ENCODE peak calls at places on chromosome 15, in four cellular contexts. One of them, this sample, is unnamed.

GRCh38 chr15:66730168-66731014 is 28.4 kb downstream of the SMAD6 start:
- DNase-seq in K562: no peak
- DNase-seq in GM12892: no peak
- DNase-seq in HepG2: no peak
- DNase-seq in this sample: no peak

GRCh38 chr15:28986108-28986507 is 100.3 kb downstream of the APBA2 start:
- DNase-seq in HepG2: no peak
- DNase-seq in K562: no peak
- DNase-seq in GM12892: no peak
- DNase-seq in this sample: no peak

GRCh38 chr15:42059661-42060476 is 34.5 kb downstream of the PLA2G4D start:
- DNase-seq in K562: peak
- DNase-seq in HepG2: peak
- DNase-seq in GM12892: no peak
- DNase-seq in this sample: peak

GRCh38 chr15:39944711-39945110 is 10.8 kb downstream of the EIF2AK4 start:
- DNase-seq in HepG2: no peak
- DNase-seq in K562: no peak
- DNase-seq in GM12892: no peak
- DNase-seq in this sample: no peak

GRCh38 chr15:80403712-80404056 is 498 bp upstream of the ARNT2 start:
- DNase-seq in HepG2: no peak
- DNase-seq in GM12892: peak
- DNase-seq in K562: no peak
- DNase-seq in this sample: no peak

GRCh38 chr15:41870689-41871081 is 23.2 kb downstream of the SPTBN5 start:
- DNase-seq in HepG2: no peak
- DNase-seq in K562: no peak
- DNase-seq in GM12892: no peak
- DNase-seq in this sample: no peak

GRCh38 chr15:90087454-90088154 is 14.7 kb downstream of the IDH2 start:
- DNase-seq in HepG2: peak
- DNase-seq in K562: peak
- DNase-seq in GM12892: no peak
- DNase-seq in this sample: no peak

GRCh38 chr15:23384371-23384770 is 29.8 kb downstream of the GOLGA8S start:
- DNase-seq in GM12892: no peak
- DNase-seq in K562: no peak
- DNase-seq in HepG2: no peak
- DNase-seq in this sample: no peak

GRCh38 chr15:82943176-82943575 is 9.3 kb downstream of the HOMER2 start:
- DNase-seq in GM12892: no peak
- DNase-seq in K562: no peak
- DNase-seq in HepG2: no peak
- DNase-seq in this sample: no peak

GRCh38 chr15:23823508-23823907 is 136.4 kb upstream of the NDN start:
- DNase-seq in HepG2: peak
- DNase-seq in GM12892: no peak
- DNase-seq in K562: peak
- DNase-seq in this sample: no peak

GRCh38 chr15:62777657-62778056 is 264.9 kb upstream of the TPM1 start:
- DNase-seq in K562: no peak
- DNase-seq in HepG2: no peak
- DNase-seq in GM12892: no peak
- DNase-seq in this sample: no peak

GRCh38 chr15:29690765-29691475 is 131.3 kb downstream of the TJP1 start:
- DNase-seq in HepG2: peak
- DNase-seq in K562: no peak
- DNase-seq in GM12892: no peak
- DNase-seq in this sample: peak

GRCh38 chr15:65824031-65824743 is 32.1 kb upstream of the DENND4A start:
- DNase-seq in GM12892: no peak
- DNase-seq in K562: peak
- DNase-seq in HepG2: peak
- DNase-seq in this sample: no peak

GRCh38 chr15:98428253-98428989 is 219.9 kb upstream of the IGF1R start:
- DNase-seq in HepG2: peak
- DNase-seq in GM12892: peak
- DNase-seq in K562: peak
- DNase-seq in this sample: peak

GRCh38 chr15:62739082-62739481 is 303.5 kb upstream of the TPM1 start:
- DNase-seq in HepG2: no peak
- DNase-seq in GM12892: no peak
- DNase-seq in K562: no peak
- DNase-seq in this sample: no peak

GRCh38 chr15:43799945-43800285 is at the start of gene SERINC4:
- DNase-seq in K562: no peak
- DNase-seq in HepG2: no peak
- DNase-seq in GM12892: no peak
- DNase-seq in this sample: no peak

GRCh38 chr15:101526442-101526841 is 36.9 kb upstream of the PCSK6 start:
- DNase-seq in K562: no peak
- DNase-seq in GM12892: no peak
- DNase-seq in HepG2: no peak
- DNase-seq in this sample: no peak

GRCh38 chr15:83310521-83311456 is 26.3 kb upstream of the BNC1 start:
- DNase-seq in GM12892: no peak
- DNase-seq in HepG2: no peak
- DNase-seq in K562: no peak
- DNase-seq in this sample: no peak

GRCh38 chr15:58398053-58398452 is 33.7 kb upstream of the LIPC start:
- DNase-seq in K562: no peak
- DNase-seq in HepG2: no peak
- DNase-seq in GM12892: no peak
- DNase-seq in this sample: no peak

GRCh38 chr15:65342493-65342892 is 35.3 kb downstream of the IGDCC3 start:
- DNase-seq in HepG2: no peak
- DNase-seq in GM12892: no peak
- DNase-seq in K562: no peak
- DNase-seq in this sample: no peak

GRCh38 chr15:48717458-48717857 is 71.9 kb upstream of the FBN1 start:
- DNase-seq in HepG2: no peak
- DNase-seq in GM12892: no peak
- DNase-seq in K562: no peak
- DNase-seq in this sample: no peak

GRCh38 chr15:33313491-33313890 is 2.7 kb downstream of the RYR3 start:
- DNase-seq in K562: no peak
- DNase-seq in GM12892: no peak
- DNase-seq in HepG2: no peak
- DNase-seq in this sample: no peak

GRCh38 chr15:65829150-65829764 is 37.2 kb upstream of the DENND4A start:
- DNase-seq in GM12892: no peak
- DNase-seq in HepG2: peak
- DNase-seq in K562: peak
- DNase-seq in this sample: no peak

GRCh38 chr15:36779744-36780408 is 200.4 kb downstream of the CDIN1 start:
- DNase-seq in HepG2: no peak
- DNase-seq in GM12892: no peak
- DNase-seq in K562: no peak
- DNase-seq in this sample: no peak

GRCh38 chr15:80709542-80709941 is 14.4 kb downstream of the ABHD17C start:
- DNase-seq in K562: no peak
- DNase-seq in GM12892: no peak
- DNase-seq in HepG2: no peak
- DNase-seq in this sample: no peak

GRCh38 chr15:35514759-35515158 is 31.2 kb downstream of the DPH6 start:
- DNase-seq in HepG2: no peak
- DNase-seq in K562: no peak
- DNase-seq in GM12892: no peak
- DNase-seq in this sample: no peak

GRCh38 chr15:42155546-42156265 is 730 bp downstream of the PLA2G4F start:
- DNase-seq in HepG2: no peak
- DNase-seq in GM12892: no peak
- DNase-seq in K562: no peak
- DNase-seq in this sample: no peak

GRCh38 chr15:80456517-80457497 is 52.6 kb downstream of the ARNT2 start:
- DNase-seq in GM12892: no peak
- DNase-seq in K562: no peak
- DNase-seq in HepG2: no peak
- DNase-seq in this sample: no peak

GRCh38 chr15:55868707-55869106 is 124.7 kb downstream of the NEDD4 start:
- DNase-seq in HepG2: peak
- DNase-seq in GM12892: no peak
- DNase-seq in K562: no peak
- DNase-seq in this sample: no peak

GRCh38 chr15:67130166-67130565 is 64.8 kb downstream of the SMAD3 start:
- DNase-seq in GM12892: no peak
- DNase-seq in K562: no peak
- DNase-seq in HepG2: no peak
- DNase-seq in this sample: no peak

GRCh38 chr15:75685195-75685594 is 27.5 kb downstream of the CSPG4 start:
- DNase-seq in GM12892: no peak
- DNase-seq in HepG2: no peak
- DNase-seq in K562: no peak
- DNase-seq in this sample: no peak

GRCh38 chr15:68969298-68969697 is 39.0 kb downstream of the SPESP1 start:
- DNase-seq in K562: no peak
- DNase-seq in GM12892: no peak
- DNase-seq in HepG2: no peak
- DNase-seq in this sample: no peak

GRCh38 chr15:66936115-66936863 is 129.1 kb upstream of the SMAD3 start:
- DNase-seq in GM12892: no peak
- DNase-seq in K562: no peak
- DNase-seq in HepG2: no peak
- DNase-seq in this sample: no peak

GRCh38 chr15:68991723-68992122 is 22.8 kb upstream of the NOX5 start:
- DNase-seq in K562: peak
- DNase-seq in GM12892: no peak
- DNase-seq in HepG2: no peak
- DNase-seq in this sample: no peak

GRCh38 chr15:98906712-98907083 is 100.9 kb downstream of the PGPEP1L start:
- DNase-seq in K562: no peak
- DNase-seq in HepG2: no peak
- DNase-seq in GM12892: no peak
- DNase-seq in this sample: no peak

GRCh38 chr15:40930430-40931299 is 1.5 kb downstream of the DLL4 start:
- DNase-seq in HepG2: peak
- DNase-seq in GM12892: no peak
- DNase-seq in K562: peak
- DNase-seq in this sample: no peak

GRCh38 chr15:62769604-62770003 is 272.9 kb upstream of the TPM1 start:
- DNase-seq in GM12892: no peak
- DNase-seq in HepG2: no peak
- DNase-seq in K562: no peak
- DNase-seq in this sample: no peak

GRCh38 chr15:100082761-100083402 is 258.9 kb downstream of the ADAMTS17 start:
- DNase-seq in K562: no peak
- DNase-seq in GM12892: no peak
- DNase-seq in HepG2: no peak
- DNase-seq in this sample: no peak

GRCh38 chr15:43522247-43522646 is 4.8 kb downstream of the MAP1A start:
- DNase-seq in K562: no peak
- DNase-seq in GM12892: no peak
- DNase-seq in HepG2: no peak
- DNase-seq in this sample: no peak

GRCh38 chr15:45449878-45450277 is 71.5 kb upstream of the GATM start:
- DNase-seq in HepG2: no peak
- DNase-seq in GM12892: no peak
- DNase-seq in K562: no peak
- DNase-seq in this sample: peak
- TF ChIP-seq POLR2A in HepG2: no peak
- TF ChIP-seq POLR2A in GM12892: no peak
- TF ChIP-seq POLR2A in K562: no peak
- TF ChIP-seq POLR2A in this sample: no peak

GRCh38 chr15:70870066-70870465 is 16.1 kb upstream of the LARP6 start:
- DNase-seq in HepG2: no peak
- DNase-seq in GM12892: no peak
- DNase-seq in K562: no peak
- DNase-seq in this sample: no peak
- TF ChIP-seq POLR2AphosphoS5 in HepG2: no peak
- TF ChIP-seq POLR2AphosphoS5 in GM12892: no peak
- TF ChIP-seq POLR2AphosphoS5 in K562: no peak
- TF ChIP-seq POLR2AphosphoS5 in this sample: no peak

GRCh38 chr15:71116942-71117341 is 1.7 kb downstream of the THSD4 start:
- DNase-seq in GM12892: no peak
- DNase-seq in HepG2: no peak
- DNase-seq in K562: no peak
- DNase-seq in this sample: no peak

GRCh38 chr15:71114066-71114680 is 1.1 kb upstream of the THSD4 start:
- DNase-seq in GM12892: no peak
- DNase-seq in K562: no peak
- DNase-seq in HepG2: no peak
- DNase-seq in this sample: no peak

GRCh38 chr15:71116366-71116765 is 1.1 kb downstream of the THSD4 start:
- DNase-seq in K562: no peak
- DNase-seq in HepG2: no peak
- DNase-seq in GM12892: no peak
- DNase-seq in this sample: no peak

GRCh38 chr15:71115567-71116351 is 488 bp downstream of the THSD4 start:
- DNase-seq in GM12892: peak
- DNase-seq in HepG2: no peak
- DNase-seq in K562: no peak
- DNase-seq in this sample: peak

GRCh38 chr15:71114887-71115566 is at the start of gene THSD4:
- DNase-seq in K562: peak
- DNase-seq in HepG2: peak
- DNase-seq in GM12892: peak
- DNase-seq in this sample: peak
- TF ChIP-seq POLR2A in K562: no peak
- TF ChIP-seq POLR2A in HepG2: no peak
- TF ChIP-seq POLR2A in GM12892: no peak
- TF ChIP-seq POLR2A in this sample: no peak

GRCh38 chr15:88621789-88622604 is 857 bp downstream of the AEN start:
- DNase-seq in GM12892: no peak
- DNase-seq in HepG2: peak
- DNase-seq in K562: peak
- DNase-seq in this sample: no peak
- TF ChIP-seq POLR2AphosphoS5 in GM12892: peak
- TF ChIP-seq POLR2AphosphoS5 in HepG2: peak
- TF ChIP-seq POLR2AphosphoS5 in K562: no peak
- TF ChIP-seq POLR2AphosphoS5 in this sample: no peak

GRCh38 chr15:60478633-60479360 is at the start of gene ICE2:
- DNase-seq in GM12892: peak
- DNase-seq in HepG2: peak
- DNase-seq in K562: peak
- DNase-seq in this sample: peak
- TF ChIP-seq POLR2A in GM12892: peak
- TF ChIP-seq POLR2A in HepG2: peak
- TF ChIP-seq POLR2A in K562: peak
- TF ChIP-seq POLR2A in this sample: peak

DNA sequence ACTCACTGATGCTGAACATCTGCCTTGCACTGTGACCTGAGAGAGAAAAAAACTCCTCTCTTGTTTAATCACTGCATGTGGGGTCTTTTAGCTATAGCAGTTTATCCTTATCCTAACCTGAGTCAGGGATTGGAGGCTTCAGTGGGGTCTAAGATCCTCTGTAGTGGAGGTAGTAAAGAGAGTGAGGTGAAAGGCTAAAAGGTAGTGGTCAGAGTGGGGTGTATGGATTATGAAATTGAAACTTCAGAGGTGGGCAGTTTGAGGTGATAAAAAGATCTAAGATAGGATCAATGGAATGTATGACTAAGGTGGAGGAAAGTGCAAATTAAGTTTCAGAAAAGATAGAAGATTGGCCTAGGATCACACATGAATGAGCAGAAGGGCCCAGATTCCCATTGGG is 36.5 kb downstream of the DET1 start:
- DNase-seq in HepG2: no peak
- DNase-seq in K562: no peak
- DNase-seq in GM12892: no peak
- DNase-seq in this sample: no peak
- TF ChIP-seq POLR2AphosphoS5 in HepG2: no peak
- TF ChIP-seq POLR2AphosphoS5 in K562: no peak
- TF ChIP-seq POLR2AphosphoS5 in GM12892: no peak
- TF ChIP-seq POLR2AphosphoS5 in this sample: no peak

This sample was measured in breast epithelium.